ENCODE peak calls at places on chromosomes 11 and 22, in five cellular contexts. Q is A549, R is stomach, M is uterus, W is adrenal gland. H is an unnamed sample. For H3K4me1, the result is how much of the 10 kb centered on the place peaks cover.

GRCh38 chr11:8354622-8355417 is 91.1 kb upstream of the LMO1 start:
- DNase-seq in Q (no peak), R (no peak), M (no peak), W (no peak), H (peak)

GRCh38 chr11:34502949-34503348 is 10.6 kb downstream of the ELF5 start:
- DNase-seq in Q (no peak), R (no peak), M (no peak), W (no peak), H (no peak)

GRCh38 chr22:31861226-31861840 is 83.0 kb upstream of the YWHAH start:
- DNase-seq in Q (no peak), R (no peak), M (no peak), W (no peak), H (no peak)

GRCh38 chr11:67045314-67045713 is 11.3 kb upstream of the RHOD start:
- DNase-seq in Q (peak), R (no peak), M (peak), W (peak), H (no peak)

GRCh38 chr11:124602193-124602592 is 9.0 kb upstream of the PANX3 start:
- DNase-seq in Q (no peak), R (no peak), M (no peak), W (no peak), H (no peak)

GRCh38 chr22:49554741-49555140 is 272.9 kb downstream of the BRD1 start:
- DNase-seq in Q (no peak), R (no peak), M (no peak), W (no peak), H (peak)

GRCh38 chr11:114076974-114077373 is 17.5 kb downstream of the ZBTB16 start:
- DNase-seq in Q (no peak), R (no peak), M (no peak), W (no peak), H (no peak)

GRCh38 chr11:120554771-120555432 is 43.4 kb downstream of the GRIK4 start:
- DNase-seq in Q (no peak), R (no peak), M (no peak), W (no peak), H (no peak)

GRCh38 chr11:124535552-124536232 is 7.8 kb downstream of the OR8B12 start:
- DNase-seq in Q (no peak), R (no peak), M (no peak), W (no peak), H (no peak)

GRCh38 chr11:134572741-134573675 is 161.0 kb upstream of the B3GAT1 start:
- DNase-seq in Q (no peak), R (no peak), M (no peak), W (no peak), H (no peak)

GRCh38 chr11:120482149-120482548 is 29.4 kb upstream of the GRIK4 start:
- DNase-seq in Q (no peak), R (no peak), M (no peak), W (peak), H (no peak)

GRCh38 chr11:34063061-34063795 is 11.7 kb downstream of the CAPRIN1 start:
- DNase-seq in Q (no peak), R (no peak), M (no peak), W (no peak), H (no peak)

GRCh38 chr11:132072044-132072879 is 701.8 kb downstream of the NTM start:
- DNase-seq in Q (no peak), R (no peak), M (no peak), W (no peak), H (no peak)

GRCh38 chr11:10005955-10006525 is 288.0 kb downstream of the SBF2 start:
- DNase-seq in Q (no peak), R (no peak), M (no peak), W (no peak), H (no peak)

GRCh38 chr11:34552270-34552669 is 38.7 kb upstream of the ELF5 start:
- DNase-seq in Q (no peak), R (no peak), M (no peak), W (peak), H (no peak)

GRCh38 chr11:46075168-46075567 is 46.1 kb downstream of the PHF21A start:
- DNase-seq in Q (no peak), R (no peak), M (no peak), W (peak), H (no peak)

GRCh38 chr11:82682003-82682751 is 51.5 kb downstream of the FAM181B start:
- DNase-seq in Q (peak), R (no peak), M (no peak), W (peak), H (no peak)

GRCh38 chr11:14458377-14458776 is 41.2 kb downstream of the COPB1 start:
- DNase-seq in Q (no peak), R (no peak), M (no peak), W (no peak), H (no peak)

GRCh38 chr22:17096095-17096494 is 11.3 kb downstream of the IL17RA start:
- DNase-seq in Q (no peak), R (no peak), M (no peak), W (no peak), H (no peak)

GRCh38 chr11:64875369-64876225 is 2.8 kb downstream of the EHD1 start:
- DNase-seq in Q (no peak), R (no peak), M (no peak), W (peak), H (no peak)
- H3K4me3 ChIP-seq in Q (no peak), R (peak), M (peak), W (no peak), H (peak)

GRCh38 chr11:109073032-109073822 is 348.8 kb upstream of the C11orf87 start:
- DNase-seq in Q (no peak), R (no peak), M (no peak), W (no peak), H (no peak)
- TF ChIP-seq POLR2A in Q (no peak), R (no peak), M (no peak), W (no peak), H (no peak)

GRCh38 chr22:37708580-37709444 is 12.0 kb downstream of the TRIOBP start:
- DNase-seq in Q (no peak), R (no peak), M (no peak), W (peak), H (no peak)

GRCh38 chr22:37705205-37705604 is 8.4 kb downstream of the TRIOBP start:
- DNase-seq in Q (no peak), R (no peak), M (no peak), W (no peak), H (no peak)

GRCh38 chr22:37704645-37705044 is 7.8 kb downstream of the TRIOBP start:
- DNase-seq in Q (no peak), R (no peak), M (no peak), W (no peak), H (no peak)

GRCh38 chr22:37701121-37701786 is 4.4 kb downstream of the TRIOBP start:
- DNase-seq in Q (no peak), R (peak), M (no peak), W (no peak), H (no peak)

GRCh38 chr22:37703906-37704305 is 7.1 kb downstream of the TRIOBP start:
- DNase-seq in Q (no peak), R (no peak), M (no peak), W (no peak), H (no peak)
- H3K4me1 ChIP-seq in Q (under half), R (under half), M (under half), W (under half), H (under half)

DNA sequence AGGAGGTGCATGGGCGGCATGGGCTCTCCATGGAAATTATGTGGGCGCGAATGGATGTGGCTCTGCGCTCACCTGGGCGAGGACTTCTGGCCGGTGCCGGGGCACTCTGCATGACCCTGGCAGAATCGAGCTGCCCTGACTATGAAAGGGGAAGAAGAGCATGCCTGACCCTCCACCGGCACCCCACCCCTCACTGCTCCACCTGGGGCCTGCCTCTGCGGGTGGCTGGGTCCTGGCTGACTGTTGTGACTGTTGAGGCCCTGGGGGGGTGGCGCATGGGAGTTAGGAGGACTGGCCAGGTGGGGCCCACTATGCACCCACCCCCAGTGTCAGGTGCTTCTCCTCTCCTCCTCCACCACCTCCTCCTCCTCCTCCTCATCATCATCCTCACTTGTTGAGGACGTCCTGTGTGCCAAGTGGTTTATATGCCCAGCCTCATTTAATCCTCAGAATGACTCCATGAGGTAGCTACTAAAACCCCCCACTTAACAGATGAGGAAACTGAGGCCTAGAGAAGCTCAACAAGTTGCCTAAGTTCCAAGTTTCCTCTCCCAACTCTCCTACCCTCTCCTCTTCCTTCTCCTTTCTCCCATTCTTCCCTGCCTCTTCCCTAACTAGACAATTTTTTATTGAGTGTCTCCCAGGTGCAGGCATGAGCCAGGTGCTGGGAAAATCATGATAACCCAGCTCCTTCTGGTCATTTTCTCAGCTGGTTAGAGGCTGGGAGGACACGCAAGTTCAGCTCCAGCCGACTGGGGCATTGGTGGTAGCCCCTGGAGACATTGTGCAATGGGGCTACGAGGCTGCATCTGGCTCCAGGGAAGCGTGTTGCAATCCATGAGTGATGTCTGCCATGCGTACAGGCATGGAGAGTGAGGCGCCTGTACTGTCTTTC is 2.3 kb downstream of the MYEOV start:
- DNase-seq in Q (no peak), R (peak), M (no peak), W (peak), H (peak)
- H3K4me3 ChIP-seq in Q (peak), R (no peak), M (no peak), W (no peak), H (no peak)

GRCh38 chr11:123194308-123195181 is 503 bp downstream of the CLMP start:
- DNase-seq in Q (peak), R (no peak), M (peak), W (peak), H (no peak)
- TF ChIP-seq POLR2A in Q (peak), R (no peak), M (peak), W (no peak), H (no peak)

GRCh38 chr22:36326178-36327161 is 61.3 kb downstream of the MYH9 start:
- DNase-seq in Q (no peak), R (no peak), M (no peak), W (no peak), H (no peak)
- H3K4me1 ChIP-seq in Q (half or more), R (half or more), M (half or more), W (half or more), H (under half)

H was measured in Peyer's patch.